ENCODE peak calls at places on chromosomes 4 and X, in five cellular contexts. P is posterior cingulate gyrus, M is WERI-Rb-1, N is glutamatergic neuron, A is Caco-2. B is an unnamed sample.

GRCh38 chrX:129701624-129702069 is 37.1 kb upstream of the XPNPEP2 start:
- DNase-seq in P (peak), M (no peak), N (no peak), A (no peak), B (peak)

GRCh38 chr4:88818650-88819470 is 121.2 kb upstream of the NAP1L5 start:
- DNase-seq in P (peak), M (peak), N (peak), A (peak), B (peak)

GRCh38 chr4:142549248-142549647 is 296.9 kb downstream of the INPP4B start:
- DNase-seq in P (no peak), M (no peak), N (no peak), A (no peak), B (no peak)

GRCh38 chr4:73726000-73726399 is 14.4 kb upstream of the CXCL8 start:
- DNase-seq in P (no peak), M (no peak), N (no peak), A (peak), B (no peak)

GRCh38 chr4:15003891-15004700 is 1.8 kb downstream of the CPEB2 start:
- DNase-seq in P (peak), M (peak), N (peak), A (peak), B (peak)

GRCh38 chrX:13092455-13092941 is 48.1 kb upstream of the FAM9C start:
- DNase-seq in P (no peak), M (no peak), N (no peak), A (no peak), B (no peak)

GRCh38 chrX:10893976-10894375 is 217.2 kb upstream of the HCCS start:
- DNase-seq in P (no peak), M (no peak), N (no peak), A (no peak), B (no peak)

GRCh38 chrX:77446029-77446585 is 1.1 kb upstream of the FGF16 start:
- DNase-seq in P (no peak), M (no peak), N (peak), A (no peak), B (no peak)

GRCh38 chr4:86014599-86014998 is 345.3 kb downstream of the MAPK10 start:
- DNase-seq in P (no peak), M (no peak), N (peak), A (no peak), B (no peak)

GRCh38 chrX:135974279-135974856 is 580 bp upstream of the MMGT1 start:
- DNase-seq in P (peak), M (peak), N (peak), A (peak), B (peak)

GRCh38 chr4:153111426-153112070 is 92.7 kb upstream of the TRIM2 start:
- DNase-seq in P (no peak), M (no peak), N (no peak), A (no peak), B (no peak)

GRCh38 chrX:19361701-19362100 is 18.0 kb downstream of the PDHA1 start:
- DNase-seq in P (no peak), M (no peak), N (no peak), A (no peak), B (no peak)

GRCh38 chrX:77768787-77769186 is 17.2 kb downstream of the ATRX start:
- DNase-seq in P (no peak), M (no peak), N (no peak), A (no peak), B (no peak)

GRCh38 chr4:121594796-121595526 is 101.8 kb downstream of the ANXA5 start:
- DNase-seq in P (no peak), M (no peak), N (no peak), A (no peak), B (no peak)

GRCh38 chr4:181670506-181670905 is 572.7 kb upstream of the TENM3 start:
- DNase-seq in P (no peak), M (no peak), N (no peak), A (no peak), B (no peak)

GRCh38 chr4:95294291-95294690 is 254.5 kb downstream of the UNC5C start:
- DNase-seq in P (no peak), M (peak), N (no peak), A (no peak), B (no peak)

GRCh38 chrX:152897216-152898144 is at the start of gene ZNF185:
- DNase-seq in P (no peak), M (no peak), N (no peak), A (peak), B (no peak)

GRCh38 chrX:56588397-56589188 is 25.2 kb downstream of the UBQLN2 start:
- DNase-seq in P (no peak), M (no peak), N (no peak), A (no peak), B (no peak)

GRCh38 chr4:123505457-123506310 is 109.1 kb downstream of the SPRY1 start:
- DNase-seq in P (peak), M (peak), N (peak), A (peak), B (peak)

GRCh38 chrX:7574325-7574724 is 268.6 kb upstream of the VCX start:
- DNase-seq in P (no peak), M (no peak), N (no peak), A (peak), B (no peak)

GRCh38 chr4:8775121-8775520 is 96.5 kb downstream of the HMX1 start:
- DNase-seq in P (no peak), M (no peak), N (no peak), A (no peak), B (no peak)

GRCh38 chrX:24925430-24925829 is 90.3 kb downstream of the ARX start:
- DNase-seq in P (no peak), M (no peak), N (no peak), A (no peak), B (no peak)

GRCh38 chrX:110258552-110258951 is 59.3 kb downstream of the AMMECR1 start:
- DNase-seq in P (no peak), M (no peak), N (no peak), A (no peak), B (no peak)

GRCh38 chr4:162229670-162230069 is 65.9 kb upstream of the FSTL5 start:
- DNase-seq in P (no peak), M (no peak), N (no peak), A (no peak), B (no peak)

GRCh38 chrX:40394302-40394701 is 186.5 kb upstream of the ATP6AP2 start:
- DNase-seq in P (no peak), M (no peak), N (no peak), A (no peak), B (no peak)

GRCh38 chr4:70902577-70903281 is 560 bp downstream of the MOB1B start:
- DNase-seq in P (peak), M (no peak), N (no peak), A (no peak), B (peak)

GRCh38 chr4:5751073-5751917 is 40.3 kb downstream of the EVC start:
- DNase-seq in P (no peak), M (peak), N (no peak), A (no peak), B (no peak)

GRCh38 chr4:41797260-41797659 is 48.7 kb upstream of the PHOX2B start:
- DNase-seq in P (no peak), M (no peak), N (no peak), A (no peak), B (no peak)

GRCh38 chr4:145179201-145179860 is 1.1 kb downstream of the OTUD4 start:
- DNase-seq in P (peak), M (peak), N (peak), A (peak), B (peak)

GRCh38 chr4:142558851-142559250 is 287.2 kb downstream of the INPP4B start:
- DNase-seq in P (no peak), M (no peak), N (no peak), A (peak), B (no peak)

GRCh38 chr4:52529983-52530382 is 129.1 kb downstream of the USP46 start:
- DNase-seq in P (no peak), M (no peak), N (no peak), A (no peak), B (no peak)

GRCh38 chr4:17027495-17027894 is 129.1 kb upstream of the LDB2 start:
- DNase-seq in P (no peak), M (no peak), N (no peak), A (no peak), B (no peak)

GRCh38 chr4:28744066-28744465 is 1883.4 kb downstream of the STIM2 start:
- DNase-seq in P (no peak), M (no peak), N (no peak), A (no peak), B (no peak)

GRCh38 chrX:69503835-69504625 is at the start of gene NALF2:
- DNase-seq in P (no peak), M (peak), N (peak), A (peak), B (peak)

GRCh38 chr4:32148120-32148666 is 1428.0 kb downstream of the PCDH7 start:
- DNase-seq in P (no peak), M (no peak), N (no peak), A (no peak), B (no peak)

GRCh38 chrX:107826286-107827136 is 845 bp downstream of the MID2 start:
- DNase-seq in P (peak), M (peak), N (peak), A (peak), B (peak)

GRCh38 chrX:85052636-85053343 is 49.1 kb downstream of the APOOL start:
- DNase-seq in P (no peak), M (no peak), N (no peak), A (no peak), B (no peak)

GRCh38 chr4:26709246-26709645 is 125.4 kb downstream of the TBC1D19 start:
- DNase-seq in P (no peak), M (no peak), N (no peak), A (no peak), B (no peak)

GRCh38 chrX:22247169-22247568 is 25.5 kb upstream of the CBLL2 start:
- DNase-seq in P (no peak), M (no peak), N (no peak), A (no peak), B (no peak)